ENCODE peak calls at places on chromosomes 11 and 22, in four cellular contexts. One of them, this sample, is unnamed.

GRCh38 chr11:135074397-135074998 is 662.5 kb upstream of the B3GAT1 start:
- DNase-seq in RWPE2: no peak
- DNase-seq in AG09319: no peak
- DNase-seq in HFFc6: no peak
- DNase-seq in this sample: no peak

GRCh38 chr11:2118674-2119073 is 20.5 kb downstream of the IGF2 start:
- DNase-seq in RWPE2: no peak
- DNase-seq in AG09319: peak; percentile 46
- DNase-seq in HFFc6: no peak
- DNase-seq in this sample: peak; percentile 40

GRCh38 chr11:39817248-39817647 is 1642.2 kb downstream of the LRRC4C start:
- DNase-seq in AG09319: no peak
- DNase-seq in RWPE2: no peak
- DNase-seq in HFFc6: no peak
- DNase-seq in this sample: no peak

GRCh38 chr11:125892994-125893393 is 5.5 kb downstream of the HYLS1 start:
- DNase-seq in AG09319: no peak
- DNase-seq in RWPE2: no peak
- DNase-seq in HFFc6: no peak
- DNase-seq in this sample: no peak

GRCh38 chr22:43826142-43827093 is 14.3 kb upstream of the EFCAB6 start:
- DNase-seq in HFFc6: peak; percentile 18
- DNase-seq in AG09319: no peak
- DNase-seq in RWPE2: no peak
- DNase-seq in this sample: peak; percentile 86

GRCh38 chr11:72634472-72635095 is 39.6 kb downstream of the PDE2A start:
- DNase-seq in AG09319: no peak
- DNase-seq in RWPE2: no peak
- DNase-seq in HFFc6: no peak
- DNase-seq in this sample: no peak

GRCh38 chr11:131430466-131431176 is 60.2 kb downstream of the NTM start:
- DNase-seq in RWPE2: no peak
- DNase-seq in HFFc6: no peak
- DNase-seq in AG09319: no peak
- DNase-seq in this sample: peak; percentile 18

GRCh38 chr11:27830206-27830605 is 130.0 kb upstream of the BDNF start:
- DNase-seq in HFFc6: no peak
- DNase-seq in AG09319: no peak
- DNase-seq in RWPE2: no peak
- DNase-seq in this sample: no peak

GRCh38 chr11:11624206-11624605 is 2.4 kb upstream of the GALNT18 start:
- DNase-seq in RWPE2: no peak
- DNase-seq in AG09319: no peak
- DNase-seq in HFFc6: no peak
- DNase-seq in this sample: no peak

GRCh38 chr11:11622772-11623531 is 1.1 kb upstream of the GALNT18 start:
- DNase-seq in RWPE2: no peak
- DNase-seq in HFFc6: no peak
- DNase-seq in AG09319: no peak
- DNase-seq in this sample: no peak

GRCh38 chr11:11620966-11621880 is 582 bp downstream of the GALNT18 start:
- DNase-seq in HFFc6: no peak
- DNase-seq in RWPE2: no peak
- DNase-seq in AG09319: no peak
- DNase-seq in this sample: peak; percentile 34

GRCh38 chr11:11620251-11620965 is 1.4 kb downstream of the GALNT18 start:
- DNase-seq in AG09319: no peak
- DNase-seq in RWPE2: peak; percentile 69
- DNase-seq in HFFc6: no peak
- DNase-seq in this sample: peak; percentile 27

GRCh38 chr11:11621881-11622706 is at the start of gene GALNT18:
- DNase-seq in AG09319: peak; percentile 81
- DNase-seq in HFFc6: peak; percentile 85
- DNase-seq in RWPE2: peak; percentile 92
- DNase-seq in this sample: peak; percentile 88
- TF ChIP-seq CTCF in AG09319: peak; percentile 20
- TF ChIP-seq CTCF in HFFc6: peak; percentile 75
- TF ChIP-seq CTCF in RWPE2: peak; percentile 45
- TF ChIP-seq CTCF in this sample: peak; percentile 17

GRCh38 chr11:24321229-24321628 is 175.6 kb upstream of the LUZP2 start:
- DNase-seq in HFFc6: no peak
- DNase-seq in AG09319: no peak
- DNase-seq in RWPE2: no peak
- DNase-seq in this sample: no peak

DNA sequence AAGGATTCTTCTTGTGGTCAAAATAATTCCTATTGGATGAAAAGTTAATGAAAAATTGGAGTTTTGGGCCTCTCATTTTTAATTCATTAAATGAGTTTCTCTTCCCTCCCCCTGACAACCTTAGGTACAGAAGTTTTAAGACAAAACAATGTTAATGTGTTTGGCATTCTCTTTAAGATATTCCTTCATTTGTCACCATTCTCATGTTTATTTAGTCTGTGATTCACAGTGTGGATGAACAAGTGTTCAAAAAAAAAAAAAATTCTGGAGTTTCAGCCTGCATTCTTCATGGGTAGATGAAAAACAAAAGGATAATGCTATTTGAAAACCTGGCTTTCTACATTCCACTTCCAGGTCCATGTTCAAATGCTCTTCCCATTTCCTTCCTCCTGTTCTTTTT is 172.6 kb upstream of the LUZP2 start:
- DNase-seq in AG09319: no peak
- DNase-seq in RWPE2: no peak
- DNase-seq in HFFc6: no peak
- DNase-seq in this sample: peak; percentile 80
- TF ChIP-seq CTCF in AG09319: no peak
- TF ChIP-seq CTCF in RWPE2: no peak
- TF ChIP-seq CTCF in HFFc6: no peak
- TF ChIP-seq CTCF in this sample: no peak

GRCh38 chr11:124482362-124483147 is 37.1 kb upstream of the OR8B8 start:
- DNase-seq in AG09319: no peak
- DNase-seq in HFFc6: peak; percentile 5
- DNase-seq in RWPE2: no peak
- DNase-seq in this sample: peak; percentile 6
- TF ChIP-seq CTCF in AG09319: no peak
- TF ChIP-seq CTCF in HFFc6: no peak
- TF ChIP-seq CTCF in RWPE2: no peak
- TF ChIP-seq CTCF in this sample: no peak

GRCh38 chr11:67561971-67562560 is 21.5 kb upstream of the GSTP1 start:
- DNase-seq in AG09319: no peak
- DNase-seq in HFFc6: no peak
- DNase-seq in RWPE2: no peak
- DNase-seq in this sample: no peak

GRCh38 chr11:67564230-67564629 is 19.4 kb upstream of the GSTP1 start:
- DNase-seq in HFFc6: no peak
- DNase-seq in AG09319: no peak
- DNase-seq in RWPE2: no peak
- DNase-seq in this sample: peak; percentile 52

GRCh38 chr11:67558084-67558772 is 25.4 kb upstream of the GSTP1 start:
- DNase-seq in HFFc6: no peak
- DNase-seq in AG09319: no peak
- DNase-seq in RWPE2: no peak
- DNase-seq in this sample: peak; percentile 23

GRCh38 chr11:67563354-67564114 is 20.1 kb upstream of the GSTP1 start:
- DNase-seq in HFFc6: peak; percentile 76
- DNase-seq in AG09319: peak; percentile 57
- DNase-seq in RWPE2: no peak
- DNase-seq in this sample: peak; percentile 76

GRCh38 chr11:67562951-67563350 is 20.7 kb upstream of the GSTP1 start:
- DNase-seq in HFFc6: no peak
- DNase-seq in AG09319: no peak
- DNase-seq in RWPE2: no peak
- DNase-seq in this sample: no peak
- TF ChIP-seq CTCF in HFFc6: no peak
- TF ChIP-seq CTCF in AG09319: no peak
- TF ChIP-seq CTCF in RWPE2: no peak
- TF ChIP-seq CTCF in this sample: no peak

This sample was measured in fibroblast of lung.